ENCODE peak calls at places on chromosomes 12 and 14, in ten cellular contexts. One of them, this sample, is unnamed.

GRCh38 chr14:21589317-21589716 is 9.4 kb upstream of the OR10G3 start:
- DNase-seq in B cell: no peak
- DNase-seq in GM10248: no peak
- DNase-seq in PC-9: no peak
- DNase-seq in Calu3: no peak
- DNase-seq in HCT116: no peak
- DNase-seq in IMR-90: no peak
- DNase-seq in heart right ventricle: no peak
- DNase-seq in CD4-positive, alpha-beta T cell: no peak
- DNase-seq in CD8-positive, alpha-beta T cell: no peak
- DNase-seq in this sample: no peak

GRCh38 chr14:80621701-80622100 is 319.8 kb downstream of the CEP128 start:
- DNase-seq in HCT116: peak; percentile 16
- DNase-seq in CD4-positive, alpha-beta T cell: no peak
- DNase-seq in heart right ventricle: no peak
- DNase-seq in GM10248: peak; percentile 17
- DNase-seq in PC-9: peak; percentile 79
- DNase-seq in B cell: no peak
- DNase-seq in IMR-90: peak; percentile 89
- DNase-seq in Calu3: no peak
- DNase-seq in CD8-positive, alpha-beta T cell: no peak
- DNase-seq in this sample: no peak

GRCh38 chr14:74324945-74325361 is 22.2 kb upstream of the ABCD4 start:
- DNase-seq in HCT116: no peak
- DNase-seq in GM10248: peak; percentile 52
- DNase-seq in IMR-90: peak; percentile 38
- DNase-seq in B cell: no peak
- DNase-seq in PC-9: no peak
- DNase-seq in Calu3: no peak
- DNase-seq in CD4-positive, alpha-beta T cell: no peak
- DNase-seq in heart right ventricle: no peak
- DNase-seq in CD8-positive, alpha-beta T cell: no peak
- DNase-seq in this sample: peak; percentile 61

GRCh38 chr12:5268424-5269210 is 163.3 kb upstream of the NTF3 start:
- DNase-seq in CD4-positive, alpha-beta T cell: no peak
- DNase-seq in HCT116: no peak
- DNase-seq in Calu3: no peak
- DNase-seq in GM10248: no peak
- DNase-seq in CD8-positive, alpha-beta T cell: no peak
- DNase-seq in heart right ventricle: no peak
- DNase-seq in B cell: no peak
- DNase-seq in PC-9: no peak
- DNase-seq in IMR-90: no peak
- DNase-seq in this sample: no peak

GRCh38 chr12:65867428-65867827 is 43.1 kb downstream of the HMGA2 start:
- DNase-seq in heart right ventricle: no peak
- DNase-seq in CD8-positive, alpha-beta T cell: no peak
- DNase-seq in HCT116: no peak
- DNase-seq in B cell: no peak
- DNase-seq in GM10248: no peak
- DNase-seq in PC-9: no peak
- DNase-seq in Calu3: no peak
- DNase-seq in CD4-positive, alpha-beta T cell: no peak
- DNase-seq in IMR-90: peak; percentile 90
- DNase-seq in this sample: no peak

GRCh38 chr14:79256311-79256879 is 954.9 kb downstream of the DIO2 start:
- DNase-seq in PC-9: no peak
- DNase-seq in Calu3: no peak
- DNase-seq in GM10248: no peak
- DNase-seq in heart right ventricle: no peak
- DNase-seq in CD4-positive, alpha-beta T cell: no peak
- DNase-seq in HCT116: no peak
- DNase-seq in B cell: no peak
- DNase-seq in IMR-90: no peak
- DNase-seq in CD8-positive, alpha-beta T cell: no peak
- DNase-seq in this sample: no peak

GRCh38 chr12:131959641-131960589 is 10.2 kb downstream of the EP400 start:
- DNase-seq in PC-9: no peak
- DNase-seq in IMR-90: no peak
- DNase-seq in GM10248: no peak
- DNase-seq in CD8-positive, alpha-beta T cell: no peak
- DNase-seq in B cell: no peak
- DNase-seq in CD4-positive, alpha-beta T cell: no peak
- DNase-seq in heart right ventricle: no peak
- DNase-seq in Calu3: no peak
- DNase-seq in HCT116: no peak
- DNase-seq in this sample: no peak

GRCh38 chr12:16096273-16096849 is 181.1 kb downstream of the SLC15A5 start:
- DNase-seq in GM10248: no peak
- DNase-seq in HCT116: no peak
- DNase-seq in CD4-positive, alpha-beta T cell: no peak
- DNase-seq in Calu3: no peak
- DNase-seq in IMR-90: no peak
- DNase-seq in B cell: no peak
- DNase-seq in CD8-positive, alpha-beta T cell: no peak
- DNase-seq in PC-9: no peak
- DNase-seq in heart right ventricle: no peak
- DNase-seq in this sample: no peak

GRCh38 chr14:99649219-99649618 is 4.3 kb downstream of the HHIPL1 start:
- DNase-seq in PC-9: no peak
- DNase-seq in IMR-90: peak; percentile 62
- DNase-seq in CD4-positive, alpha-beta T cell: no peak
- DNase-seq in GM10248: no peak
- DNase-seq in CD8-positive, alpha-beta T cell: no peak
- DNase-seq in heart right ventricle: no peak
- DNase-seq in B cell: no peak
- DNase-seq in Calu3: no peak
- DNase-seq in HCT116: no peak
- DNase-seq in this sample: no peak

GRCh38 chr14:101031186-101031585 is 127.7 kb upstream of the RTL1 start:
- DNase-seq in CD4-positive, alpha-beta T cell: no peak
- DNase-seq in B cell: no peak
- DNase-seq in Calu3: no peak
- DNase-seq in heart right ventricle: no peak
- DNase-seq in CD8-positive, alpha-beta T cell: no peak
- DNase-seq in PC-9: no peak
- DNase-seq in IMR-90: no peak
- DNase-seq in HCT116: no peak
- DNase-seq in GM10248: no peak
- DNase-seq in this sample: no peak

GRCh38 chr12:84148335-84148734 is 764.3 kb downstream of the SLC6A15 start:
- DNase-seq in CD4-positive, alpha-beta T cell: no peak
- DNase-seq in heart right ventricle: no peak
- DNase-seq in PC-9: no peak
- DNase-seq in IMR-90: no peak
- DNase-seq in CD8-positive, alpha-beta T cell: no peak
- DNase-seq in B cell: no peak
- DNase-seq in Calu3: no peak
- DNase-seq in GM10248: no peak
- DNase-seq in HCT116: no peak
- DNase-seq in this sample: no peak

GRCh38 chr14:103868242-103868897 is 21.0 kb upstream of the PPP1R13B start:
- DNase-seq in GM10248: no peak
- DNase-seq in B cell: no peak
- DNase-seq in IMR-90: no peak
- DNase-seq in HCT116: no peak
- DNase-seq in PC-9: no peak
- DNase-seq in CD4-positive, alpha-beta T cell: no peak
- DNase-seq in Calu3: no peak
- DNase-seq in CD8-positive, alpha-beta T cell: no peak
- DNase-seq in heart right ventricle: no peak
- DNase-seq in this sample: no peak

GRCh38 chr12:77751939-77752338 is 78.8 kb upstream of the NAV3 start:
- DNase-seq in Calu3: no peak
- DNase-seq in HCT116: no peak
- DNase-seq in PC-9: no peak
- DNase-seq in GM10248: no peak
- DNase-seq in IMR-90: no peak
- DNase-seq in CD4-positive, alpha-beta T cell: no peak
- DNase-seq in B cell: no peak
- DNase-seq in CD8-positive, alpha-beta T cell: no peak
- DNase-seq in heart right ventricle: no peak
- DNase-seq in this sample: no peak

GRCh38 chr12:6567824-6568617 is at the start of gene NOP2:
- DNase-seq in CD8-positive, alpha-beta T cell: peak; percentile 89
- DNase-seq in GM10248: peak; percentile 96
- DNase-seq in PC-9: peak; percentile 84
- DNase-seq in CD4-positive, alpha-beta T cell: peak; percentile 82
- DNase-seq in heart right ventricle: peak; percentile 92
- DNase-seq in HCT116: peak; percentile 66
- DNase-seq in IMR-90: peak; percentile 83
- DNase-seq in B cell: peak; percentile 94
- DNase-seq in Calu3: peak; percentile 94
- DNase-seq in this sample: peak; percentile 94
- TF ChIP-seq CTCF in CD8-positive, alpha-beta T cell: no peak
- TF ChIP-seq CTCF in GM10248: no peak
- TF ChIP-seq CTCF in PC-9: no peak
- TF ChIP-seq CTCF in CD4-positive, alpha-beta T cell: no peak
- TF ChIP-seq CTCF in heart right ventricle: no peak
- TF ChIP-seq CTCF in HCT116: no peak
- TF ChIP-seq CTCF in IMR-90: no peak
- TF ChIP-seq CTCF in B cell: no peak
- TF ChIP-seq CTCF in Calu3: no peak
- TF ChIP-seq CTCF in this sample: no peak

GRCh38 chr12:98074286-98074685 is 441.1 kb upstream of the TMPO start:
- DNase-seq in B cell: no peak
- DNase-seq in CD4-positive, alpha-beta T cell: no peak
- DNase-seq in heart right ventricle: no peak
- DNase-seq in HCT116: no peak
- DNase-seq in PC-9: no peak
- DNase-seq in IMR-90: no peak
- DNase-seq in GM10248: no peak
- DNase-seq in Calu3: no peak
- DNase-seq in CD8-positive, alpha-beta T cell: no peak
- DNase-seq in this sample: no peak
- TF ChIP-seq CTCF in B cell: no peak
- TF ChIP-seq CTCF in CD4-positive, alpha-beta T cell: no peak
- TF ChIP-seq CTCF in heart right ventricle: no peak
- TF ChIP-seq CTCF in HCT116: no peak
- TF ChIP-seq CTCF in PC-9: no peak
- TF ChIP-seq CTCF in IMR-90: no peak
- TF ChIP-seq CTCF in GM10248: no peak
- TF ChIP-seq CTCF in Calu3: no peak
- TF ChIP-seq CTCF in CD8-positive, alpha-beta T cell: no peak
- TF ChIP-seq CTCF in this sample: no peak

DNA sequence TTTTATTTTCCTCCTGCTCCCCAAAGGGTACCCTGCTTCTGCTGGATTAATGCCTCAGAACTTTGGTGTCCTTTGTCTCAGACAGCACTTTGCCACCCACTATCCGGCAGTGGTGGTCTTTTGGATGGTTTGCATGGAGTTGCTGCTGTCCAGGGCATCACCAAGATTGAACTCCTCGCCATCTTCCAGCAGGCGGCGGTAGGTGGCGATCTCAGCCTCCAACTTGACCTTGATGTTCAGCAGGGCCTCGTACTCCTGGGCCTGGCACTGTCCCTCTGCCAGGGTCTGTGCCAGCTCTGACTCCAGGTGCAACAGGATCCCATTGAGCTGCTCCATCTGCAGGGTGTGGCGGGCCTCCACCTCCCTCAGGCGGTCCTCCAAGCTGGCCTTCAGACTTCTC is 9.4 kb upstream of the NOPCHAP1 start:
- DNase-seq in CD4-positive, alpha-beta T cell: no peak
- DNase-seq in GM10248: no peak
- DNase-seq in Calu3: no peak
- DNase-seq in IMR-90: no peak
- DNase-seq in PC-9: no peak
- DNase-seq in B cell: no peak
- DNase-seq in HCT116: no peak
- DNase-seq in heart right ventricle: no peak
- DNase-seq in CD8-positive, alpha-beta T cell: no peak
- DNase-seq in this sample: no peak
- TF ChIP-seq CTCF in CD4-positive, alpha-beta T cell: no peak
- TF ChIP-seq CTCF in GM10248: no peak
- TF ChIP-seq CTCF in Calu3: no peak
- TF ChIP-seq CTCF in IMR-90: no peak
- TF ChIP-seq CTCF in PC-9: no peak
- TF ChIP-seq CTCF in B cell: no peak
- TF ChIP-seq CTCF in HCT116: no peak
- TF ChIP-seq CTCF in heart right ventricle: no peak
- TF ChIP-seq CTCF in CD8-positive, alpha-beta T cell: no peak
- TF ChIP-seq CTCF in this sample: no peak

GRCh38 chr12:52879394-52880351 is 25.2 kb downstream of the KRT8 start:
- DNase-seq in HCT116: peak; percentile 86
- DNase-seq in CD4-positive, alpha-beta T cell: peak; percentile 66
- DNase-seq in PC-9: peak; percentile 81
- DNase-seq in IMR-90: peak; percentile 86
- DNase-seq in Calu3: peak; percentile 85
- DNase-seq in B cell: peak; percentile 70
- DNase-seq in CD8-positive, alpha-beta T cell: peak; percentile 82
- DNase-seq in GM10248: peak; percentile 64
- DNase-seq in heart right ventricle: peak; percentile 76
- DNase-seq in this sample: peak; percentile 74
- TF ChIP-seq CTCF in HCT116: peak; percentile 95
- TF ChIP-seq CTCF in CD4-positive, alpha-beta T cell: peak; percentile 92
- TF ChIP-seq CTCF in PC-9: peak; percentile 86
- TF ChIP-seq CTCF in IMR-90: peak; percentile 98
- TF ChIP-seq CTCF in Calu3: peak; percentile 79
- TF ChIP-seq CTCF in B cell: peak; percentile 72
- TF ChIP-seq CTCF in CD8-positive, alpha-beta T cell: peak; percentile 90
- TF ChIP-seq CTCF in GM10248: peak; percentile 73
- TF ChIP-seq CTCF in heart right ventricle: peak; percentile 69
- TF ChIP-seq CTCF in this sample: peak; percentile 78

GRCh38 chr14:75880512-75880911 is 101.3 kb downstream of the TGFB3 start:
- DNase-seq in CD8-positive, alpha-beta T cell: no peak
- DNase-seq in GM10248: no peak
- DNase-seq in Calu3: no peak
- DNase-seq in CD4-positive, alpha-beta T cell: no peak
- DNase-seq in PC-9: no peak
- DNase-seq in HCT116: no peak
- DNase-seq in heart right ventricle: no peak
- DNase-seq in B cell: no peak
- DNase-seq in IMR-90: no peak
- DNase-seq in this sample: no peak
- TF ChIP-seq CTCF in CD8-positive, alpha-beta T cell: no peak
- TF ChIP-seq CTCF in GM10248: no peak
- TF ChIP-seq CTCF in Calu3: no peak
- TF ChIP-seq CTCF in CD4-positive, alpha-beta T cell: no peak
- TF ChIP-seq CTCF in PC-9: no peak
- TF ChIP-seq CTCF in HCT116: peak; percentile 32
- TF ChIP-seq CTCF in heart right ventricle: no peak
- TF ChIP-seq CTCF in B cell: no peak
- TF ChIP-seq CTCF in IMR-90: no peak
- TF ChIP-seq CTCF in this sample: peak; percentile 22

GRCh38 chr12:93802698-93803097 is 125.5 kb downstream of the CRADD start:
- DNase-seq in IMR-90: peak; percentile 47
- DNase-seq in GM10248: no peak
- DNase-seq in CD4-positive, alpha-beta T cell: no peak
- DNase-seq in heart right ventricle: no peak
- DNase-seq in CD8-positive, alpha-beta T cell: no peak
- DNase-seq in HCT116: no peak
- DNase-seq in Calu3: no peak
- DNase-seq in B cell: no peak
- DNase-seq in PC-9: no peak
- DNase-seq in this sample: no peak
- TF ChIP-seq CTCF in IMR-90: no peak
- TF ChIP-seq CTCF in GM10248: no peak
- TF ChIP-seq CTCF in CD4-positive, alpha-beta T cell: no peak
- TF ChIP-seq CTCF in heart right ventricle: peak; percentile 54
- TF ChIP-seq CTCF in CD8-positive, alpha-beta T cell: no peak
- TF ChIP-seq CTCF in HCT116: peak; percentile 3
- TF ChIP-seq CTCF in Calu3: no peak
- TF ChIP-seq CTCF in B cell: no peak
- TF ChIP-seq CTCF in PC-9: no peak
- TF ChIP-seq CTCF in this sample: peak; percentile 26

This sample was measured in GM13977.